ENCODE peak calls at places on chromosomes 6 and 20, in nine cellular contexts. One of them, this sample, is unnamed.

GRCh38 chr6:156347251-156348049 is 429.7 kb upstream of the ARID1B start:
- DNase-seq in activated CD4-positive, alpha-beta T cell treated with anti-CD3 and anti-CD28 coated beads, Interleukin-2, amount 10 ng/mL, durations not matched to agents 24 days and 14 days: peak; percentile 14
- DNase-seq in Caki2: no peak
- DNase-seq in H7: no peak
- DNase-seq in pancreas: no peak
- DNase-seq in astrocyte of the spinal cord: peak; percentile 3
- DNase-seq in mesendoderm: no peak
- DNase-seq in kidney tubule cell: no peak
- DNase-seq in stimulated activated CD8-positive, alpha-beta memory T cell treated with anti-CD3 and anti-CD28 coated beads, Interleukin-15, amount 100 ng/mL, for 4 hours: no peak
- DNase-seq in this sample: no peak

GRCh38 chr20:2402271-2402980 is 21.7 kb downstream of the TGM6 start:
- DNase-seq in activated CD4-positive, alpha-beta T cell treated with anti-CD3 and anti-CD28 coated beads, Interleukin-2, amount 10 ng/mL, durations not matched to agents 24 days and 14 days: no peak
- DNase-seq in Caki2: peak; percentile 43
- DNase-seq in H7: peak; percentile 63
- DNase-seq in pancreas: no peak
- DNase-seq in astrocyte of the spinal cord: peak; percentile 43
- DNase-seq in mesendoderm: peak; percentile 33
- DNase-seq in kidney tubule cell: peak; percentile 53
- DNase-seq in stimulated activated CD8-positive, alpha-beta memory T cell treated with anti-CD3 and anti-CD28 coated beads, Interleukin-15, amount 100 ng/mL, for 4 hours: no peak
- DNase-seq in this sample: peak; percentile 64

GRCh38 chr6:25792016-25792415 is 37.5 kb downstream of the SLC17A4 start:
- DNase-seq in activated CD4-positive, alpha-beta T cell treated with anti-CD3 and anti-CD28 coated beads, Interleukin-2, amount 10 ng/mL, durations not matched to agents 24 days and 14 days: no peak
- DNase-seq in Caki2: no peak
- DNase-seq in H7: no peak
- DNase-seq in pancreas: no peak
- DNase-seq in astrocyte of the spinal cord: no peak
- DNase-seq in mesendoderm: no peak
- DNase-seq in kidney tubule cell: no peak
- DNase-seq in stimulated activated CD8-positive, alpha-beta memory T cell treated with anti-CD3 and anti-CD28 coated beads, Interleukin-15, amount 100 ng/mL, for 4 hours: no peak
- DNase-seq in this sample: no peak

GRCh38 chr20:48983423-48984400 is 62.2 kb downstream of the ARFGEF2 start:
- DNase-seq in activated CD4-positive, alpha-beta T cell treated with anti-CD3 and anti-CD28 coated beads, Interleukin-2, amount 10 ng/mL, durations not matched to agents 24 days and 14 days: no peak
- DNase-seq in Caki2: peak; percentile 97
- DNase-seq in H7: no peak
- DNase-seq in pancreas: peak; percentile 81
- DNase-seq in astrocyte of the spinal cord: peak; percentile 87
- DNase-seq in mesendoderm: peak; percentile 2
- DNase-seq in kidney tubule cell: peak; percentile 95
- DNase-seq in stimulated activated CD8-positive, alpha-beta memory T cell treated with anti-CD3 and anti-CD28 coated beads, Interleukin-15, amount 100 ng/mL, for 4 hours: no peak
- DNase-seq in this sample: peak; percentile 98

GRCh38 chr6:142323377-142323776 is 21.6 kb downstream of the ADGRG6 start:
- DNase-seq in activated CD4-positive, alpha-beta T cell treated with anti-CD3 and anti-CD28 coated beads, Interleukin-2, amount 10 ng/mL, durations not matched to agents 24 days and 14 days: no peak
- DNase-seq in Caki2: no peak
- DNase-seq in H7: no peak
- DNase-seq in pancreas: no peak
- DNase-seq in astrocyte of the spinal cord: peak; percentile 26
- DNase-seq in mesendoderm: no peak
- DNase-seq in kidney tubule cell: peak; percentile 30
- DNase-seq in stimulated activated CD8-positive, alpha-beta memory T cell treated with anti-CD3 and anti-CD28 coated beads, Interleukin-15, amount 100 ng/mL, for 4 hours: no peak
- DNase-seq in this sample: no peak

GRCh38 chr20:60952861-60953260 is 299.2 kb upstream of the CDH4 start:
- DNase-seq in activated CD4-positive, alpha-beta T cell treated with anti-CD3 and anti-CD28 coated beads, Interleukin-2, amount 10 ng/mL, durations not matched to agents 24 days and 14 days: no peak
- DNase-seq in Caki2: no peak
- DNase-seq in H7: no peak
- DNase-seq in pancreas: no peak
- DNase-seq in astrocyte of the spinal cord: no peak
- DNase-seq in mesendoderm: no peak
- DNase-seq in kidney tubule cell: no peak
- DNase-seq in stimulated activated CD8-positive, alpha-beta memory T cell treated with anti-CD3 and anti-CD28 coated beads, Interleukin-15, amount 100 ng/mL, for 4 hours: no peak
- DNase-seq in this sample: no peak

GRCh38 chr6:142531727-142532126 is 229.9 kb downstream of the ADGRG6 start:
- DNase-seq in activated CD4-positive, alpha-beta T cell treated with anti-CD3 and anti-CD28 coated beads, Interleukin-2, amount 10 ng/mL, durations not matched to agents 24 days and 14 days: no peak
- DNase-seq in Caki2: peak; percentile 75
- DNase-seq in H7: no peak
- DNase-seq in pancreas: no peak
- DNase-seq in astrocyte of the spinal cord: peak; percentile 27
- DNase-seq in mesendoderm: peak; percentile 72
- DNase-seq in kidney tubule cell: peak; percentile 97
- DNase-seq in stimulated activated CD8-positive, alpha-beta memory T cell treated with anti-CD3 and anti-CD28 coated beads, Interleukin-15, amount 100 ng/mL, for 4 hours: no peak
- DNase-seq in this sample: peak; percentile 35

GRCh38 chr6:134199848-134200606 is 117.9 kb downstream of the SGK1 start:
- DNase-seq in activated CD4-positive, alpha-beta T cell treated with anti-CD3 and anti-CD28 coated beads, Interleukin-2, amount 10 ng/mL, durations not matched to agents 24 days and 14 days: no peak
- DNase-seq in Caki2: no peak
- DNase-seq in H7: no peak
- DNase-seq in pancreas: no peak
- DNase-seq in astrocyte of the spinal cord: no peak
- DNase-seq in mesendoderm: no peak
- DNase-seq in kidney tubule cell: no peak
- DNase-seq in stimulated activated CD8-positive, alpha-beta memory T cell treated with anti-CD3 and anti-CD28 coated beads, Interleukin-15, amount 100 ng/mL, for 4 hours: no peak
- DNase-seq in this sample: no peak

GRCh38 chr6:158686791-158687381 is 37.0 kb downstream of the SYTL3 start:
- DNase-seq in activated CD4-positive, alpha-beta T cell treated with anti-CD3 and anti-CD28 coated beads, Interleukin-2, amount 10 ng/mL, durations not matched to agents 24 days and 14 days: peak; percentile 90
- DNase-seq in Caki2: no peak
- DNase-seq in H7: no peak
- DNase-seq in pancreas: no peak
- DNase-seq in astrocyte of the spinal cord: no peak
- DNase-seq in mesendoderm: no peak
- DNase-seq in kidney tubule cell: no peak
- DNase-seq in stimulated activated CD8-positive, alpha-beta memory T cell treated with anti-CD3 and anti-CD28 coated beads, Interleukin-15, amount 100 ng/mL, for 4 hours: no peak
- DNase-seq in this sample: no peak

This sample was measured in A172.